ENCODE peak calls at places on chromosomes 3 and 15, in ten cellular contexts. N is fibroblast of lung; H is uterus; C is HCT116; W is CD4-positive, alpha-beta memory T cell; P is esophagus muscularis mucosa; B is mesenchymal stem cell; Q is gastrocnemius medialis; J is caudate nucleus; T is HepG2. U is an unnamed sample.

GRCh38 chr15:52790166-52790708 is at the start of gene ONECUT1:
- DNase-seq in N (peak), H (no peak), C (no peak), W (peak), P (no peak), B (peak), Q (no peak), J (no peak), T (peak), U (peak)

GRCh38 chr3:131728898-131729297 is 226.1 kb upstream of the MRPL3 start:
- DNase-seq in N (peak), H (no peak), C (no peak), W (no peak), P (no peak), B (no peak), Q (no peak), J (no peak), T (no peak), U (no peak)

GRCh38 chr3:62601238-62601856 is 228.0 kb upstream of the FEZF2 start:
- DNase-seq in N (peak), H (no peak), C (no peak), W (no peak), P (no peak), B (peak), Q (no peak), J (no peak), T (no peak), U (no peak)

GRCh38 chr3:123419156-123419849 is 29.6 kb downstream of the ADCY5 start:
- DNase-seq in N (no peak), H (no peak), C (no peak), W (no peak), P (no peak), B (no peak), Q (no peak), J (peak), T (no peak), U (peak)

GRCh38 chr3:31210068-31210650 is 315.7 kb upstream of the GADL1 start:
- DNase-seq in N (no peak), H (no peak), C (no peak), W (no peak), P (no peak), B (no peak), Q (no peak), J (no peak), T (no peak), U (no peak)

GRCh38 chr15:60086676-60087446 is 82.8 kb downstream of the FOXB1 start:
- DNase-seq in N (peak), H (no peak), C (no peak), W (no peak), P (no peak), B (no peak), Q (no peak), J (no peak), T (no peak), U (no peak)

GRCh38 chr3:167716920-167717319 is 17.8 kb downstream of the PDCD10 start:
- DNase-seq in N (no peak), H (no peak), C (no peak), W (no peak), P (no peak), B (no peak), Q (no peak), J (no peak), T (peak), U (no peak)

GRCh38 chr3:17935217-17935616 is 192.8 kb upstream of the TBC1D5 start:
- DNase-seq in N (no peak), H (no peak), C (no peak), W (no peak), P (no peak), B (no peak), Q (no peak), J (no peak), T (no peak), U (no peak)

GRCh38 chr3:8593022-8593817 is 51.4 kb downstream of the SSUH2 start:
- DNase-seq in N (peak), H (no peak), C (no peak), W (no peak), P (no peak), B (peak), Q (peak), J (no peak), T (no peak), U (no peak)

GRCh38 chr3:186476044-186476468 is 68.1 kb downstream of the CRYGS start:
- DNase-seq in N (peak), H (no peak), C (no peak), W (no peak), P (peak), B (peak), Q (no peak), J (peak), T (no peak), U (peak)

GRCh38 chr3:155283092-155284056 is 10.1 kb downstream of the STRIT1 start:
- DNase-seq in N (no peak), H (no peak), C (no peak), W (no peak), P (no peak), B (no peak), Q (no peak), J (no peak), T (no peak), U (no peak)

GRCh38 chr3:172201136-172201989 is 162.0 kb downstream of the FNDC3B start:
- DNase-seq in N (peak), H (peak), C (no peak), W (no peak), P (no peak), B (peak), Q (peak), J (no peak), T (no peak), U (peak)

GRCh38 chr3:172199850-172200369 is 160.5 kb downstream of the FNDC3B start:
- DNase-seq in N (no peak), H (no peak), C (no peak), W (no peak), P (no peak), B (no peak), Q (no peak), J (no peak), T (no peak), U (no peak)

GRCh38 chr3:172195393-172195754 is 156.0 kb downstream of the FNDC3B start:
- DNase-seq in N (no peak), H (no peak), C (no peak), W (no peak), P (no peak), B (no peak), Q (no peak), J (no peak), T (no peak), U (no peak)

GRCh38 chr3:172197344-172197743 is 158.0 kb downstream of the FNDC3B start:
- DNase-seq in N (no peak), H (no peak), C (no peak), W (no peak), P (no peak), B (no peak), Q (no peak), J (no peak), T (no peak), U (no peak)

DNA sequence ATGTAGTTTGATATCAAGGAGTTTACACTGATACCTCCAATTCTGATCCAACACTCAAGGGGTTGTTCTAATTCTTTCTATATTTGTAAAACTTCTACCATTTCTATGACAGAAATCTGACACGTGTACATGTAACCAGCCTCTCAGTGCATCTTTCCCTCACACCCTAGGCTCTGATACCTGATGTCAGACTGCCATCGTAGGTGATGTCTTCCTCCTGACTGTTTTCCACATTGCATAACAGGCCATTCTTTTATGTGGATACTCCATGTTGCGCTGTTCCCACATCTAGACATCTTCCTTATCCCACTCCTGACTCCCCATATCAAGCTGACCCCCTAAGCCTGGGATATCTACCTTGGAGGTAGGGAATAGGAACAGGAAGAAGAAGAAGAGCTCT is 159.1 kb downstream of the FNDC3B start:
- DNase-seq in N (no peak), H (no peak), C (no peak), W (no peak), P (no peak), B (no peak), Q (no peak), J (no peak), T (no peak), U (no peak)
- H3K27ac ChIP-seq in N (no peak), H (no peak), C (no peak), W (no peak), P (no peak), B (no peak), Q (no peak), J (no peak), T (no peak), U (no peak)

GRCh38 chr3:147409143-147410121 is at the start of gene ZIC1:
- DNase-seq in N (peak), H (no peak), C (no peak), W (no peak), P (no peak), B (no peak), Q (no peak), J (no peak), T (no peak), U (no peak)
- H3K27ac ChIP-seq in N (no peak), H (no peak), C (no peak), W (no peak), P (no peak), B (peak), Q (peak), J (peak), T (no peak), U (peak)

GRCh38 chr15:99110581-99111320 is 5.9 kb downstream of the SYNM start:
- DNase-seq in N (peak), H (no peak), C (no peak), W (no peak), P (no peak), B (no peak), Q (no peak), J (no peak), T (no peak), U (no peak)
- H3K27ac ChIP-seq in N (no peak), H (no peak), C (no peak), W (no peak), P (peak), B (no peak), Q (peak), J (no peak), T (no peak), U (no peak)

DNA sequence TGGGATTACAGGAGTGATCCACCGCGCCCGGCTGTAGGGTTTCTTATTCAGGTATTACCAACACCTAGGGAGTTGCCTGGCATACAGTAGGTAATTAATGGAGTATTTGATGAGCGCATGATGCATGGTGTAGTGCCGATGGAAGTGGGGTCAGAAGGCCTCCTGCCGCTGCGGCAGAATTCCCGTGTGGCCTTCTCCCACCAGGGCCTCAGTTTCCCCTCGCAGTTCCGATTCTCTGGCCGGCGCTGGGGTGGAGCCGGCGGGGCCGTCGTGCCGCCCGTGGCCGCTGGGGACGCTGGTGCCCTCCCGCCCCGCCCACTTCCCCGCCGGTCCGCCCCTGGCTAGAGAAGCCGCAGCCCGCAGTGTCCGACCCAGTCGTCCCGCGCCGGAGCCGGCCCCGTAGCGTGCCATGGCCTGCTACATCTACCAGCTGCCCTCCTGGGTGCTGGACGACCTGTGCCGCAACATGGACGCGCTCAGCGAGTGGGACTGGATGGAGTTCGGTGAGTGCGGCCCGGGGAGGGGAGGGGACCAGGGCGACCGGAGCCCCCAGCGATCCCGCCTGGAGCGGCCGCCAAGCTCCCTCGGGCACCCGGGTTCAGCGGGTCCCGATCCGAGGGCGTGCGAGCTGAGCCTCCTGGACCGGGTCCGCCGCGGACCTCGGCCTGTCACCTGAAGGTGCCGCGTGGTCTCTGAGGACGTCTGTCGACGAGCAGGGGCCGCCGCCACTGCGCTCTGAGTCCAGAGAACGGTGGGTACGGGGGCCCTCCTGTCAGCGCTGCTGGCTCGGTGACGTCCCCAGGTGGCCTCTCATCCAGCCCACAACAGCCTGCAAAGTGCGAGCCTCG is at the start of gene IRAK2:
- DNase-seq in N (peak), H (peak), C (peak), W (peak), P (no peak), B (peak), Q (peak), J (peak), T (peak), U (peak)
- H3K27ac ChIP-seq in N (peak), H (peak), C (peak), W (peak), P (peak), B (no peak), Q (peak), J (peak), T (peak), U (peak)

U was measured in substantia nigra.